ENCODE peak calls at places on chromosomes 2 and 18, in four cellular contexts. One of them, this sample, is unnamed. For H3K4me1, the result is how much of the 10 kb centered on the place peaks cover.

GRCh38 chr2:20465716-20466391 is 19.0 kb downstream of the RHOB start:
- DNase-seq in right lobe of liver: no peak
- DNase-seq in GM23248: no peak
- DNase-seq in kidney: no peak
- DNase-seq in this sample: no peak

GRCh38 chr2:236546561-236546961 is 23.1 kb upstream of the ACKR3 start:
- DNase-seq in GM23248: no peak
- DNase-seq in right lobe of liver: no peak
- DNase-seq in kidney: no peak
- DNase-seq in this sample: no peak

GRCh38 chr2:46720592-46721185 is 194.9 kb downstream of the MCFD2 start:
- DNase-seq in GM23248: peak
- DNase-seq in kidney: no peak
- DNase-seq in right lobe of liver: no peak
- DNase-seq in this sample: no peak

GRCh38 chr2:47269316-47270232 is 114.5 kb upstream of the STPG4 start:
- DNase-seq in GM23248: peak
- DNase-seq in kidney: peak
- DNase-seq in right lobe of liver: no peak
- DNase-seq in this sample: peak

GRCh38 chr2:162750033-162750432 is 88.5 kb downstream of the KCNH7 start:
- DNase-seq in GM23248: no peak
- DNase-seq in kidney: no peak
- DNase-seq in right lobe of liver: no peak
- DNase-seq in this sample: no peak

GRCh38 chr2:143347901-143348300 is 218.7 kb downstream of the ARHGAP15 start:
- DNase-seq in kidney: no peak
- DNase-seq in right lobe of liver: no peak
- DNase-seq in GM23248: no peak
- DNase-seq in this sample: no peak

GRCh38 chr18:59536181-59536580 is 161.0 kb downstream of the CCBE1 start:
- DNase-seq in right lobe of liver: no peak
- DNase-seq in GM23248: peak
- DNase-seq in kidney: no peak
- DNase-seq in this sample: no peak

GRCh38 chr18:2903006-2903405 is 56.2 kb downstream of the EMILIN2 start:
- DNase-seq in kidney: no peak
- DNase-seq in right lobe of liver: no peak
- DNase-seq in GM23248: peak
- DNase-seq in this sample: no peak

GRCh38 chr2:234495076-234495800 is 1.6 kb downstream of the ARL4C start:
- DNase-seq in GM23248: peak
- DNase-seq in kidney: peak
- DNase-seq in right lobe of liver: no peak
- DNase-seq in this sample: no peak

GRCh38 chr2:88590998-88591613 is 36.2 kb downstream of the EIF2AK3 start:
- DNase-seq in kidney: no peak
- DNase-seq in GM23248: peak
- DNase-seq in right lobe of liver: no peak
- DNase-seq in this sample: no peak

GRCh38 chr2:237885171-237885930 is 25.9 kb downstream of the RAMP1 start:
- DNase-seq in kidney: peak
- DNase-seq in GM23248: no peak
- DNase-seq in right lobe of liver: no peak
- DNase-seq in this sample: peak

GRCh38 chr2:130728007-130728454 is 839 bp upstream of the GPR148 start:
- DNase-seq in right lobe of liver: no peak
- DNase-seq in kidney: no peak
- DNase-seq in GM23248: peak
- DNase-seq in this sample: no peak

GRCh38 chr2:25043241-25043867 is 1.5 kb downstream of the EFR3B start:
- DNase-seq in GM23248: peak
- DNase-seq in kidney: no peak
- DNase-seq in right lobe of liver: no peak
- DNase-seq in this sample: peak

GRCh38 chr2:198587726-198588125 is 783.3 kb downstream of the PLCL1 start:
- DNase-seq in GM23248: no peak
- DNase-seq in right lobe of liver: no peak
- DNase-seq in kidney: no peak
- DNase-seq in this sample: no peak

GRCh38 chr2:124145982-124146381 is 120.9 kb downstream of the CNTNAP5 start:
- DNase-seq in GM23248: no peak
- DNase-seq in kidney: no peak
- DNase-seq in right lobe of liver: no peak
- DNase-seq in this sample: no peak

GRCh38 chr2:228532233-228532632 is 350.7 kb upstream of the SPHKAP start:
- DNase-seq in right lobe of liver: no peak
- DNase-seq in kidney: no peak
- DNase-seq in GM23248: no peak
- DNase-seq in this sample: no peak

GRCh38 chr18:63320041-63320689 is 596 bp upstream of the BCL2 start:
- DNase-seq in kidney: peak
- DNase-seq in right lobe of liver: peak
- DNase-seq in GM23248: peak
- DNase-seq in this sample: peak

GRCh38 chr2:62806231-62806630 is 100.7 kb downstream of the EHBP1 start:
- DNase-seq in GM23248: no peak
- DNase-seq in kidney: no peak
- DNase-seq in right lobe of liver: no peak
- DNase-seq in this sample: no peak

GRCh38 chr18:50700245-50701165 is 119.3 kb downstream of the MRO start:
- DNase-seq in GM23248: no peak
- DNase-seq in kidney: no peak
- DNase-seq in right lobe of liver: no peak
- DNase-seq in this sample: no peak

GRCh38 chr2:127226520-127227263 is 6.6 kb upstream of the CYP27C1 start:
- DNase-seq in kidney: no peak
- DNase-seq in right lobe of liver: peak
- DNase-seq in GM23248: peak
- DNase-seq in this sample: peak

GRCh38 chr2:158539176-158539895 is 82.6 kb downstream of the PKP4 start:
- DNase-seq in GM23248: peak
- DNase-seq in kidney: no peak
- DNase-seq in right lobe of liver: no peak
- DNase-seq in this sample: no peak

GRCh38 chr2:201130524-201131186 is 14.7 kb downstream of the CFLAR start:
- DNase-seq in right lobe of liver: no peak
- DNase-seq in kidney: no peak
- DNase-seq in GM23248: peak
- DNase-seq in this sample: peak

GRCh38 chr18:28855989-28856388 is 679.1 kb upstream of the CDH2 start:
- DNase-seq in right lobe of liver: no peak
- DNase-seq in GM23248: no peak
- DNase-seq in kidney: no peak
- DNase-seq in this sample: no peak

GRCh38 chr2:189217546-189217945 is 38.0 kb upstream of the COL5A2 start:
- DNase-seq in kidney: no peak
- DNase-seq in right lobe of liver: no peak
- DNase-seq in GM23248: no peak
- DNase-seq in this sample: peak

GRCh38 chr2:64405476-64406406 is 48.2 kb upstream of the LGALSL start:
- DNase-seq in GM23248: peak
- DNase-seq in kidney: no peak
- DNase-seq in right lobe of liver: peak
- DNase-seq in this sample: no peak

GRCh38 chr18:6546229-6546628 is 131.5 kb upstream of the L3MBTL4 start:
- DNase-seq in kidney: no peak
- DNase-seq in right lobe of liver: no peak
- DNase-seq in GM23248: no peak
- DNase-seq in this sample: no peak

GRCh38 chr18:8844721-8845148 is 139.4 kb downstream of the MTCL1 start:
- DNase-seq in right lobe of liver: no peak
- DNase-seq in GM23248: no peak
- DNase-seq in kidney: no peak
- DNase-seq in this sample: no peak

GRCh38 chr2:8679827-8680731 is 1.8 kb upstream of the ID2 start:
- DNase-seq in GM23248: peak
- DNase-seq in kidney: peak
- DNase-seq in right lobe of liver: peak
- DNase-seq in this sample: no peak

GRCh38 chr2:41136966-41137494 is 685.1 kb upstream of the SLC8A1 start:
- DNase-seq in GM23248: peak
- DNase-seq in kidney: no peak
- DNase-seq in right lobe of liver: no peak
- DNase-seq in this sample: no peak

GRCh38 chr2:160406591-160407392 is 86.8 kb downstream of the RBMS1 start:
- DNase-seq in right lobe of liver: peak
- DNase-seq in kidney: no peak
- DNase-seq in GM23248: peak
- DNase-seq in this sample: peak

GRCh38 chr2:36780231-36780808 is 83.8 kb downstream of the VIT start:
- DNase-seq in right lobe of liver: no peak
- DNase-seq in GM23248: peak
- DNase-seq in kidney: no peak
- DNase-seq in this sample: no peak

GRCh38 chr18:57922885-57923284 is 119.8 kb upstream of the ATP8B1 start:
- DNase-seq in kidney: no peak
- DNase-seq in right lobe of liver: no peak
- DNase-seq in GM23248: no peak
- DNase-seq in this sample: no peak

GRCh38 chr2:174645316-174645715 is 47.7 kb upstream of the WIPF1 start:
- DNase-seq in right lobe of liver: no peak
- DNase-seq in kidney: no peak
- DNase-seq in GM23248: no peak
- DNase-seq in this sample: no peak

GRCh38 chr2:27408601-27409320 is 630 bp downstream of the PPM1G start:
- DNase-seq in kidney: peak
- DNase-seq in right lobe of liver: no peak
- DNase-seq in GM23248: peak
- DNase-seq in this sample: peak

GRCh38 chr2:15049096-15049993 is 416.8 kb downstream of the LRATD1 start:
- DNase-seq in GM23248: no peak
- DNase-seq in kidney: no peak
- DNase-seq in right lobe of liver: no peak
- DNase-seq in this sample: no peak

DNA sequence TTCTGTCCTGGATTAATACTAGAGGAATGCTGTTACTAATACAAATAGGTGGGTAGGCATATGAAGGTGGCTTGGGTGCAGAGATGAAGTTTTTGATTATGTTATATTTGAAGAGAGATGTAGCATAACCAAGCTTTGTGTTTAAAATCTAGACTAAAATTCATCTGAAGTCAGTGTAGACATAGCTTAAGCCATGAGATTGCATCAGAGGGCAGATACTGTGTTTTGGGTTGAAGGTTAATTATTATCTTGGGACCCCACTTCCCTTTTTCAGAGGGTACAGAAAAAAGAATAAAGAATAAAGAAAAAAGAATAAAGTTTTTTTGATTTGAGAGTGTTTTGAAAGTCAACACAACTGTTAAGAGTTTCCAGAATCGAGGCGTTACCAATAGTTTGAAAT is 13.0 kb downstream of the PPM1B start:
- DNase-seq in GM23248: no peak
- DNase-seq in right lobe of liver: no peak
- DNase-seq in kidney: no peak
- DNase-seq in this sample: no peak
- H3K27ac ChIP-seq in GM23248: no peak
- H3K27ac ChIP-seq in right lobe of liver: no peak
- H3K27ac ChIP-seq in kidney: no peak
- H3K27ac ChIP-seq in this sample: no peak

GRCh38 chr2:230828272-230828961 is 36.3 kb upstream of the ITM2C start:
- DNase-seq in right lobe of liver: no peak
- DNase-seq in kidney: no peak
- DNase-seq in GM23248: peak
- DNase-seq in this sample: no peak
- H3K4me3 ChIP-seq in right lobe of liver: no peak
- H3K4me3 ChIP-seq in kidney: no peak
- H3K4me3 ChIP-seq in GM23248: peak
- H3K4me3 ChIP-seq in this sample: no peak

GRCh38 chr2:191790737-191791136 is 56.2 kb downstream of the CAVIN2 start:
- DNase-seq in GM23248: no peak
- DNase-seq in right lobe of liver: no peak
- DNase-seq in kidney: no peak
- DNase-seq in this sample: no peak
- H3K4me1 ChIP-seq in GM23248: under half
- H3K4me1 ChIP-seq in right lobe of liver: under half
- H3K4me1 ChIP-seq in kidney: under half
- H3K4me1 ChIP-seq in this sample: under half

DNA sequence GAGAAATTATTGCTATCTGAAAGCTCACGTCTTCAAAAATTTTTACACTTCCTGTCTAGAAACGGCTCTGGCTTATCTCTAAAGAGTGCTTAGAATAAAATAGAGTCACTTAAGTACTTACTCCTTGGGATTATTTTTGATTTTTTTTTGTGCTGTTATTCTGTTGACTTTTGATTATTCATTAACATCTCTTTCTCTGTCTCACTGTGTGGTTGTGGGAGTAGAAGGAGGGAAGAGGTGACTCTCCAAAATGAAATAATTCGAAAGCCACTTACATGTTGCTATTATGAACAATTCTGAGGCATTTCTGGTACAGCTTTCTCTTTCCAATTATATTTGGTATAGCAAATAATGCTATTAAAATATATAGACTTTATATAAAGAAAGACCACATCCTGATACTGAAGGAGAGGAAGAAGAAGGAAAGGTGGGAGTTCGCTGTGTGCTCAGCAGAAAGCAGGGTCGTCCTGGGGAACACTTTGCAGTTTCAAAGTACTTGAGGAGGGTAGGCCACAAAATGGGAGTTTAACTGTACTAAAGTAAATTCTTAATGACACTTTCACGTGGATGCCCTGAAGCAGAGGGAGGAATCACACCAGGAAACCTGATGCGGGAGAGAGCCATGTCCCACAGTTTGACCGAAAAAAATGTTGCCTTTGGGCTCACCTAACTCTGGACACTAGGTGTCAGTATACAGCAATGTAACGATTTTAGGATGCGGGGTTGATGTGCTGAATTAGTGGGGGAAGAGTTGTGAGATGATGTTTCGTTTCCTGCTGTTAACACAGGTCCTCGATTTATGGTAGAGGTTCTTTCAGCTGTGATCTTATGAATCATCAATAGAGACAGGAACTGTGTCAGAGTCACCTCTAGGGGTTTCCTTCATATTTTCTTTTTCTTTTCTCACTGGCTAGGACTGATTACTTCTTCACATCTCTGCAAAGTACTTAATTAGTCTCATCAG is 9.8 kb upstream of the MMADHC start:
- DNase-seq in kidney: no peak
- DNase-seq in GM23248: peak
- DNase-seq in right lobe of liver: peak
- DNase-seq in this sample: peak
- H3K27ac ChIP-seq in kidney: no peak
- H3K27ac ChIP-seq in GM23248: peak
- H3K27ac ChIP-seq in right lobe of liver: no peak
- H3K27ac ChIP-seq in this sample: no peak